ENCODE peak calls at places on chromosomes 11 and 22, in five cellular contexts. O is body of pancreas, U is uterus, B is sciatic nerve, A is neural progenitor cell. H is an unnamed sample.

GRCh38 chr11:32960553-32961164 is 55.0 kb upstream of the DEPDC7 start:
- DNase-seq in O (no peak), U (no peak), B (no peak), A (peak), H (peak)

GRCh38 chr11:66720223-66720898 is 8.7 kb downstream of the SPTBN2 start:
- DNase-seq in O (peak), U (no peak), B (no peak), A (peak), H (peak)

GRCh38 chr11:34379081-34379480 is 21.3 kb upstream of the ABTB2 start:
- DNase-seq in O (no peak), U (no peak), B (no peak), A (no peak), H (peak)

GRCh38 chr11:122706689-122707088 is 51.2 kb downstream of the UBASH3B start:
- DNase-seq in O (no peak), U (no peak), B (no peak), A (no peak), H (peak)

GRCh38 chr11:4665424-4665823 is 21.6 kb downstream of the OR51E1 start:
- DNase-seq in O (no peak), U (no peak), B (no peak), A (no peak), H (peak)

GRCh38 chr11:122115520-122116343 is at the start of gene BLID:
- DNase-seq in O (peak), U (peak), B (peak), A (peak), H (peak)

GRCh38 chr11:104968365-104968855 is at the start of gene CASP4:
- DNase-seq in O (peak), U (peak), B (no peak), A (no peak), H (peak)

GRCh38 chr11:72807789-72808188 is 6.4 kb upstream of the ATG16L2 start:
- DNase-seq in O (no peak), U (no peak), B (no peak), A (peak), H (no peak)

GRCh38 chr11:118923721-118924587 is 1.8 kb downstream of the BCL9L start:
- DNase-seq in O (no peak), U (no peak), B (peak), A (no peak), H (peak)

GRCh38 chr11:69703711-69704507 is at the start of gene FGF19:
- DNase-seq in O (no peak), U (no peak), B (no peak), A (peak), H (no peak)

GRCh38 chr11:17591293-17591692 is 44.2 kb downstream of the OTOG start:
- DNase-seq in O (no peak), U (no peak), B (peak), A (no peak), H (no peak)

GRCh38 chr11:134144744-134145143 is 75.9 kb downstream of the JAM3 start:
- DNase-seq in O (no peak), U (no peak), B (no peak), A (no peak), H (no peak)

GRCh38 chr11:44634401-44635281 is 69.2 kb downstream of the CD82 start:
- DNase-seq in O (peak), U (peak), B (peak), A (peak), H (peak)

GRCh38 chr22:37062657-37063381 is 11.3 kb downstream of the KCTD17 start:
- DNase-seq in O (no peak), U (no peak), B (no peak), A (no peak), H (no peak)

GRCh38 chr11:8219257-8220021 is 44.2 kb downstream of the LMO1 start:
- DNase-seq in O (peak), U (no peak), B (no peak), A (peak), H (peak)

GRCh38 chr22:19146215-19146968 is 1.9 kb upstream of the ESS2 start:
- DNase-seq in O (no peak), U (no peak), B (no peak), A (no peak), H (peak)

GRCh38 chr11:88059326-88059725 is 115.9 kb downstream of the RAB38 start:
- DNase-seq in O (no peak), U (no peak), B (no peak), A (no peak), H (peak)

GRCh38 chr11:90392692-90393091 is 169.8 kb upstream of the CHORDC1 start:
- DNase-seq in O (no peak), U (no peak), B (no peak), A (no peak), H (no peak)

GRCh38 chr22:35308480-35308945 is 8.8 kb downstream of the TOM1 start:
- DNase-seq in O (no peak), U (no peak), B (no peak), A (no peak), H (no peak)

GRCh38 chr11:128451651-128452470 is 135.5 kb downstream of the ETS1 start:
- DNase-seq in O (peak), U (no peak), B (peak), A (peak), H (no peak)

GRCh38 chr11:66327171-66328035 is 8.8 kb downstream of the RIN1 start:
- DNase-seq in O (no peak), U (no peak), B (no peak), A (no peak), H (peak)

GRCh38 chr22:19291218-19291579 is 320 bp downstream of the CLTCL1 start:
- DNase-seq in O (peak), U (peak), B (peak), A (peak), H (peak)

GRCh38 chr11:130218501-130218900 is 58.9 kb downstream of the ST14 start:
- DNase-seq in O (no peak), U (no peak), B (peak), A (no peak), H (no peak)

GRCh38 chr11:22976146-22976545 is 115.9 kb upstream of the CCDC179 start:
- DNase-seq in O (peak), U (no peak), B (no peak), A (no peak), H (peak)

GRCh38 chr11:64553554-64554201 is 37.3 kb upstream of the SLC22A12 start:
- DNase-seq in O (peak), U (peak), B (peak), A (peak), H (peak)

GRCh38 chr22:25668437-25668836 is 73.6 kb upstream of the MYO18B start:
- DNase-seq in O (peak), U (peak), B (no peak), A (no peak), H (peak)

GRCh38 chr11:34027516-34028406 is 23.8 kb upstream of the CAPRIN1 start:
- DNase-seq in O (peak), U (no peak), B (no peak), A (no peak), H (no peak)

GRCh38 chr22:24390576-24390975 is 36.8 kb upstream of the ADORA2A start:
- DNase-seq in O (peak), U (peak), B (no peak), A (no peak), H (no peak)

GRCh38 chr22:27685515-27685914 is 116.0 kb downstream of the MN1 start:
- DNase-seq in O (no peak), U (no peak), B (no peak), A (no peak), H (no peak)